ENCODE peak calls at places on chromosomes 12 and 14, in five cellular contexts. U is WTC11, T is GM12865, R is T-helper 2 cell, Q is amniotic stem cell. Y is an unnamed sample.

GRCh38 chr14:30996892-30997659 is 28.4 kb upstream of the AP4S1 start:
- DNase-seq in Q (no peak), T (no peak), U (no peak), R (no peak), Y (no peak)

GRCh38 chr14:94548999-94549985 is 11.9 kb upstream of the SERPINA4 start:
- DNase-seq in U (peak), R (peak), T (peak), Q (no peak), Y (peak)

GRCh38 chr12:56020437-56021189 is at the start of gene IKZF4:
- DNase-seq in R (peak), U (peak), T (no peak), Q (no peak), Y (no peak)

GRCh38 chr14:23071975-23072539 is 14.7 kb upstream of the CDH24 start:
- DNase-seq in U (no peak), Q (no peak), T (no peak), R (no peak), Y (no peak)

GRCh38 chr14:20719777-20720176 is 25.9 kb upstream of the EDDM3A start:
- DNase-seq in T (peak), U (no peak), R (peak), Q (no peak), Y (no peak)

GRCh38 chr14:96052541-96053105 is 13.5 kb downstream of the C14orf132 start:
- DNase-seq in T (no peak), U (no peak), Q (no peak), R (no peak), Y (no peak)

GRCh38 chr14:34247605-34248004 is 214.4 kb downstream of the SPTSSA start:
- DNase-seq in R (no peak), T (no peak), Q (no peak), U (no peak), Y (no peak)

GRCh38 chr12:32025906-32026305 is 66.7 kb downstream of the RESF1 start:
- DNase-seq in U (no peak), Q (no peak), R (peak), T (peak), Y (no peak)

GRCh38 chr12:97612075-97612474 is 149.5 kb downstream of the RMST start:
- DNase-seq in U (no peak), Q (no peak), R (no peak), T (no peak), Y (no peak)

GRCh38 chr14:21070083-21070609 is at the start of gene ARHGEF40:
- DNase-seq in T (no peak), Q (no peak), R (no peak), U (peak), Y (peak)

GRCh38 chr12:46445551-46446235 is 73.1 kb upstream of the SLC38A2 start:
- DNase-seq in Q (no peak), U (no peak), R (no peak), T (no peak), Y (no peak)

GRCh38 chr14:18688346-18688745 is 87.4 kb downstream of the OR11H12 start:
- DNase-seq in R (no peak), Q (no peak), U (no peak), T (no peak), Y (no peak)

GRCh38 chr12:57583008-57583831 is 7.8 kb upstream of the PIP4K2C start:
- DNase-seq in U (peak), Q (peak), R (peak), T (peak), Y (peak)

GRCh38 chr12:124174406-124174805 is 120.5 kb upstream of the RFLNA start:
- DNase-seq in U (no peak), R (no peak), T (no peak), Q (peak), Y (no peak)

GRCh38 chr14:73245401-73246325 is 8.4 kb downstream of the PAPLN start:
- DNase-seq in R (peak), T (peak), Q (no peak), U (peak), Y (peak)

GRCh38 chr12:1972856-1973317 is 31.4 kb downstream of the DCP1B start:
- DNase-seq in Q (no peak), R (no peak), U (no peak), T (no peak), Y (no peak)

GRCh38 chr14:87108726-87109125 is 884.3 kb downstream of the GALC start:
- DNase-seq in T (no peak), R (no peak), U (no peak), Q (no peak), Y (no peak)

GRCh38 chr12:96989916-96990315 is 82.9 kb downstream of the NEDD1 start:
- DNase-seq in U (peak), Q (no peak), R (no peak), T (peak), Y (no peak)

GRCh38 chr14:61646366-61647101 is 48.8 kb upstream of the HIF1A start:
- DNase-seq in T (no peak), Q (no peak), R (no peak), U (no peak), Y (no peak)

GRCh38 chr12:2348477-2348852 is 295.7 kb downstream of the CACNA1C start:
- DNase-seq in R (no peak), T (no peak), U (no peak), Q (no peak), Y (no peak)

GRCh38 chr12:28175098-28175589 is 15.1 kb upstream of the CCDC91 start:
- DNase-seq in U (no peak), Q (no peak), R (no peak), T (no peak), Y (no peak)

GRCh38 chr14:54000341-54000811 is 43.8 kb upstream of the BMP4 start:
- DNase-seq in T (no peak), R (no peak), Q (peak), U (no peak), Y (no peak)

GRCh38 chr14:36997843-36998242 is 174.6 kb downstream of the SLC25A21 start:
- DNase-seq in U (no peak), Q (no peak), T (no peak), R (no peak), Y (no peak)

Y was measured in T-helper 9 cell.